ENCODE peak calls at places on chromosomes 1 and 21, in six cellular contexts. Y is IMR-90, T is H1, X is mesendoderm, K is neuronal stem cell, B is H9. N is an unnamed sample.

GRCh38 chr1:31875636-31876236 is 59.9 kb upstream of the SPOCD1 start:
- DNase-seq in T (no peak), Y (no peak), B (no peak), X (no peak), K (no peak), N (no peak)

GRCh38 chr1:54833146-54833545 is 32.0 kb upstream of the TTC22 start:
- DNase-seq in T (no peak), K (no peak), Y (no peak), B (no peak), X (no peak), N (no peak)

GRCh38 chr21:28865488-28866186 is 127.0 kb downstream of the LTN1 start:
- DNase-seq in X (no peak), Y (no peak), B (no peak), K (no peak), T (no peak), N (no peak)

GRCh38 chr1:20165522-20165951 is 20.4 kb upstream of the UBXN10 start:
- DNase-seq in Y (no peak), B (no peak), K (no peak), T (no peak), X (peak; percentile 31), N (peak; percentile 3)

GRCh38 chr1:94125551-94126514 is 4.9 kb upstream of the ABCA4 start:
- DNase-seq in B (peak; percentile 47), X (peak; percentile 71), Y (no peak), K (no peak), T (no peak), N (no peak)

GRCh38 chr1:21312407-21312992 is 22.2 kb upstream of the ECE1 start:
- DNase-seq in B (no peak), X (no peak), K (no peak), Y (no peak), T (no peak), N (peak; percentile 35)

GRCh38 chr1:226602186-226603029 is 53.8 kb downstream of the STUM start:
- DNase-seq in B (no peak), Y (peak; percentile 78), X (no peak), K (no peak), T (no peak), N (peak; percentile 21)

GRCh38 chr1:167090289-167090942 is at the start of gene GPA33:
- DNase-seq in T (no peak), Y (no peak), X (no peak), K (no peak), B (no peak), N (no peak)

GRCh38 chr21:40054403-40054802 is 187.2 kb downstream of the PCP4 start:
- DNase-seq in X (no peak), K (no peak), T (no peak), Y (no peak), B (no peak), N (no peak)

GRCh38 chr1:228664399-228664914 is 70.8 kb upstream of the RHOU start:
- DNase-seq in T (peak; percentile 53), B (peak; percentile 75), Y (peak; percentile 50), X (peak; percentile 76), K (peak; percentile 75), N (peak; percentile 70)

GRCh38 chr21:33067045-33067444 is 2.9 kb upstream of the OLIG1 start:
- DNase-seq in T (no peak), Y (no peak), X (no peak), B (no peak), K (no peak), N (no peak)

GRCh38 chr1:94590203-94591137 is 48.9 kb upstream of the F3 start:
- DNase-seq in B (no peak), K (no peak), T (no peak), Y (peak; percentile 43), X (no peak), N (peak; percentile 71)

GRCh38 chr1:149886396-149887195 is 12.8 kb upstream of the BOLA1 start:
- DNase-seq in B (peak; percentile 93), Y (peak; percentile 100), T (peak; percentile 87), K (peak; percentile 97), X (peak; percentile 100), N (peak; percentile 100)

GRCh38 chr1:119773711-119774241 is 5.1 kb upstream of the HMGCS2 start:
- DNase-seq in K (peak; percentile 89), Y (peak; percentile 52), B (no peak), T (no peak), X (peak; percentile 85), N (peak; percentile 27)

GRCh38 chr21:44774972-44775371 is 26.6 kb downstream of the UBE2G2 start:
- DNase-seq in Y (no peak), X (no peak), K (no peak), T (no peak), B (no peak), N (no peak)

GRCh38 chr1:110756506-110756905 is 81.8 kb upstream of the KCNA3 start:
- DNase-seq in T (no peak), X (no peak), B (no peak), Y (no peak), K (no peak), N (no peak)

GRCh38 chr1:43008425-43009108 is 49.9 kb upstream of the SLC2A1 start:
- DNase-seq in B (peak; percentile 100), X (peak; percentile 100), K (peak; percentile 95), T (peak; percentile 99), Y (no peak), N (peak; percentile 33)

GRCh38 chr1:235835226-235835625 is 31.5 kb downstream of the LYST start:
- DNase-seq in Y (peak; percentile 20), K (no peak), X (no peak), T (no peak), B (no peak), N (no peak)

GRCh38 chr1:206540044-206540758 is 32.9 kb downstream of the RASSF5 start:
- DNase-seq in Y (no peak), B (no peak), X (no peak), T (no peak), K (no peak), N (no peak)

GRCh38 chr21:27806261-27806660 is 839.4 kb upstream of the ADAMTS5 start:
- DNase-seq in T (no peak), B (no peak), X (no peak), K (no peak), Y (peak; percentile 23), N (peak; percentile 39)

GRCh38 chr1:172399369-172400072 is 21.0 kb upstream of the C1orf105 start:
- DNase-seq in Y (peak; percentile 92), K (no peak), T (no peak), B (no peak), X (peak; percentile 56), N (peak; percentile 96)

GRCh38 chr1:19759740-19760089 is 40.0 kb downstream of the TMCO4 start:
- DNase-seq in Y (peak; percentile 40), T (no peak), K (no peak), B (no peak), X (peak; percentile 12), N (no peak)

GRCh38 chr21:31132574-31133242 is 94.4 kb upstream of the KRTAP19-8 start:
- DNase-seq in X (no peak), K (no peak), T (no peak), Y (peak; percentile 12), B (no peak), N (peak; percentile 29)

GRCh38 chr1:150127868-150128267 is 21.8 kb upstream of the PLEKHO1 start:
- DNase-seq in T (no peak), Y (peak; percentile 33), B (no peak), K (no peak), X (no peak), N (no peak)

GRCh38 chr1:2921970-2922686 is 99.1 kb upstream of the ACTRT2 start:
- DNase-seq in T (no peak), B (no peak), Y (no peak), X (no peak), K (no peak), N (no peak)

GRCh38 chr1:228793032-228793431 is 57.8 kb downstream of the RHOU start:
- DNase-seq in K (no peak), X (no peak), B (no peak), Y (no peak), T (no peak), N (no peak)

GRCh38 chr1:63537940-63538339 is 14.6 kb downstream of the EFCAB7 start:
- DNase-seq in Y (peak; percentile 15), K (no peak), T (no peak), B (no peak), X (no peak), N (peak; percentile 8)

GRCh38 chr21:45834026-45834715 is 147.4 kb upstream of the COL6A1 start:
- DNase-seq in B (peak; percentile 23), K (no peak), X (no peak), Y (no peak), T (no peak), N (no peak)
- H2BK15ac ChIP-seq in B (no peak overlapping the region), K (no peak overlapping the region), X (no peak overlapping the region), Y (no peak overlapping the region), T (no peak overlapping the region), N (no peak overlapping the region)

DNA sequence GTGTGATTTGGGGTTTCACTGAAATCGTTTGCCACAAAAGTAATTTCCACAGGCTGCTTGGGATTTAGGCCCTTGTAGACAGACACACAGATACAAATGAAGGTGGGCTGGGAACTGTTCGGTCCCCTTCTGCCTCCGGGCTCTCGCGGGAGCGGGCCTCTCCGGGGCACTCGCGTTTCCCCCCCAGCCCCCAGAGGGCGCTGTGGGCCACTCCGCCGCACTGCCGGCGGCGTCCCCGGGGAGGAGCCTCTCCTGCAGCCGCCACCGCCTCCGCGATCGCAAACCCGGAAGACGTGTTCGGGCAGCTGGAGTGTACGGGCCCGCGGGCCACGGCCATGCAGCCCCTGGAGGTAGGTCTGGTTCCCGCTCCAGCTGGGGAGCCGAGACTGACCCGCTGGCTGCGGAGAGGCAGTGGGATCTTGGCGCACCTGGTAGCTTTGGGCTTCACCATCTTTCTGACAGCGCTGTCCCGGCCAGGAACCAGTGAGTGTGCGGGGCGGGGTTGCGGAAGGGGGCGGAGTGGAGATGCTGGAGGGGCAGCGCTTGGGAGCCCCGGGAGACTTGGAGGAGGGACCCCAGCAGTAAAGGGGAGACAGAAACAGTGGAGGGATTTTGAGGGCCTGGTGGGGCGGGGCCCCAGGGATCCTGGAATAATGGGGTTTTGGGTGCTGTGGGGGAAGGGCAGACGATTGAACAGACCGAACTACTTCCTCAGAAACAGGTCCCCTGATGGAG is at the start of gene CYB561D1:
- DNase-seq in T (no peak), K (peak; percentile 85), X (peak; percentile 90), B (peak; percentile 89), Y (peak; percentile 78), N (peak; percentile 86)
- H2AK5ac ChIP-seq in T (no peak within 1 kb of the TSS), K (no peak within 1 kb of the TSS), X (no peak within 1 kb of the TSS), B (no peak within 1 kb of the TSS), Y (peak within 1 kb of the TSS; percentile 29), N (peak within 1 kb of the TSS; percentile 26)

DNA sequence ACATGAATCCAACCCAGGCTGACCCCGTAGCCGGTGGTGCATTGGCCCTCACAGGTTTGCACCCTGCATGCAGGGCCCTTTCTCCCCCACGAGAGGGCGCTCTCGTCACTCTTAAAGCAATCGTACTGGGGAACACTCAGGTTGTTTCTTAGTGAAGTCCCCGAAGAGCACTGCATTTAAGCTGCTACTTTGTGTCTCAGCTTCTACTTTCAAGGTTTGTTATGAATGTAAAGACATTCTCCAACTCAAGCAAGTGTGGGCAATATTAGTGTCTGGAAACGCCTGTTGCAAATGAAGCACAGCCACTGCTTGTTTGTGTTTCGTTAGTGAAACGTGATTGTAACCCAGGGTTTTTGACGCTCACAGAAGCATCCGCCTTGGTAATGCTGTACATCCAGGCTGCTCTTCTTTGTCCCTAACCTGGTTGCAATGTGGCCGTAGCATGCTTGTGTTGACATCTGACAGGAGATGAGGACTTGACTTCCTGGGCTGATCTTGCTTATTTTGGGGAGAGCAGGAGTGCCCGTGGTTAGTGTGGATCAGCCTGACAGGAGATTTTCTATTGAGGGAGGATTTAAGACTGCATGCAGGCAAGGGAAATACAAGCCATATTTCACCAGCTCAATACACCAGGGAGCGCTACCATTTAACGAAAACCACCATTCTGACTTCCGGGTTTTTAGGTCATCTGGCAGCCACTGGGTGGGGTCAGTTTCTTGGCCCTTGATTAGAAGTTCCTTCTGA is 79.8 kb downstream of the ST6GALNAC3 start:
- DNase-seq in T (peak; percentile 41), Y (peak; percentile 49), B (peak; percentile 85), X (peak; percentile 87), K (peak; percentile 78), N (peak; percentile 60)
- H2BK15ac ChIP-seq in T (no peak overlapping the region), Y (no peak overlapping the region), B (no peak overlapping the region), X (no peak overlapping the region), K (no peak overlapping the region), N (peak overlapping the region; percentile 44)

GRCh38 chr1:22828151-22828817 is 117.6 kb downstream of the EPHB2 start:
- DNase-seq in X (no peak), B (no peak), T (no peak), K (no peak), Y (no peak), N (peak; percentile 36)
- H2AK5ac ChIP-seq in X (peak overlapping the region; percentile 87), B (no peak overlapping the region), T (no peak overlapping the region), K (peak overlapping the region; percentile 29), Y (no peak overlapping the region), N (no peak overlapping the region)